ENCODE peak calls at places on chromosomes 6 and 20, in six cellular contexts. One of them, this sample, is unnamed. For H3K9me3, the result is how much of the 10 kb centered on the place peaks cover.

GRCh38 chr6:126904176-126904575 is 214.3 kb upstream of the RSPO3 start:
- DNase-seq in HCT116: no peak
- DNase-seq in heart right ventricle: no peak
- DNase-seq in lower lobe of right lung: no peak
- DNase-seq in pancreas: no peak
- DNase-seq in uterus: no peak
- DNase-seq in this sample: no peak

GRCh38 chr20:46356195-46357029 is 48.1 kb upstream of the CDH22 start:
- DNase-seq in pancreas: no peak
- DNase-seq in lower lobe of right lung: no peak
- DNase-seq in heart right ventricle: no peak
- DNase-seq in HCT116: no peak
- DNase-seq in uterus: no peak
- DNase-seq in this sample: no peak

GRCh38 chr6:3128381-3129108 is 10.0 kb downstream of the BPHL start:
- DNase-seq in heart right ventricle: no peak
- DNase-seq in lower lobe of right lung: no peak
- DNase-seq in uterus: no peak
- DNase-seq in HCT116: no peak
- DNase-seq in pancreas: no peak
- DNase-seq in this sample: no peak

GRCh38 chr6:3410385-3411360 is 46.2 kb downstream of the SLC22A23 start:
- DNase-seq in lower lobe of right lung: no peak
- DNase-seq in heart right ventricle: peak
- DNase-seq in pancreas: peak
- DNase-seq in HCT116: peak
- DNase-seq in uterus: no peak
- DNase-seq in this sample: peak

GRCh38 chr6:57254055-57254717 is 32.1 kb upstream of the RAB23 start:
- DNase-seq in HCT116: no peak
- DNase-seq in uterus: no peak
- DNase-seq in pancreas: no peak
- DNase-seq in lower lobe of right lung: no peak
- DNase-seq in heart right ventricle: no peak
- DNase-seq in this sample: no peak

GRCh38 chr6:11039040-11039439 is 5.1 kb downstream of the ELOVL2 start:
- DNase-seq in heart right ventricle: no peak
- DNase-seq in uterus: no peak
- DNase-seq in pancreas: no peak
- DNase-seq in lower lobe of right lung: no peak
- DNase-seq in HCT116: no peak
- DNase-seq in this sample: no peak

GRCh38 chr20:23095504-23095903 is 9.4 kb upstream of the CD93 start:
- DNase-seq in pancreas: no peak
- DNase-seq in heart right ventricle: no peak
- DNase-seq in lower lobe of right lung: peak
- DNase-seq in uterus: no peak
- DNase-seq in HCT116: no peak
- DNase-seq in this sample: no peak

GRCh38 chr6:118197539-118197938 is 290.5 kb downstream of the SLC35F1 start:
- DNase-seq in pancreas: no peak
- DNase-seq in heart right ventricle: no peak
- DNase-seq in HCT116: no peak
- DNase-seq in uterus: no peak
- DNase-seq in lower lobe of right lung: no peak
- DNase-seq in this sample: no peak

GRCh38 chr6:11366183-11366933 is 133.9 kb upstream of the NEDD9 start:
- DNase-seq in HCT116: no peak
- DNase-seq in lower lobe of right lung: no peak
- DNase-seq in uterus: no peak
- DNase-seq in heart right ventricle: no peak
- DNase-seq in pancreas: no peak
- DNase-seq in this sample: no peak

GRCh38 chr20:44629542-44629941 is 22.0 kb downstream of the ADA start:
- DNase-seq in pancreas: no peak
- DNase-seq in HCT116: no peak
- DNase-seq in lower lobe of right lung: no peak
- DNase-seq in heart right ventricle: no peak
- DNase-seq in uterus: no peak
- DNase-seq in this sample: no peak

GRCh38 chr6:101818056-101818455 is 424.5 kb downstream of the GRIK2 start:
- DNase-seq in HCT116: no peak
- DNase-seq in pancreas: no peak
- DNase-seq in uterus: no peak
- DNase-seq in lower lobe of right lung: no peak
- DNase-seq in heart right ventricle: no peak
- DNase-seq in this sample: no peak

GRCh38 chr6:105107207-105107606 is 72.6 kb downstream of the POPDC3 start:
- DNase-seq in pancreas: no peak
- DNase-seq in HCT116: no peak
- DNase-seq in uterus: no peak
- DNase-seq in heart right ventricle: no peak
- DNase-seq in lower lobe of right lung: no peak
- DNase-seq in this sample: no peak

GRCh38 chr20:56697476-56697875 is 68.4 kb downstream of the TFAP2C start:
- DNase-seq in heart right ventricle: no peak
- DNase-seq in lower lobe of right lung: no peak
- DNase-seq in uterus: no peak
- DNase-seq in HCT116: no peak
- DNase-seq in pancreas: no peak
- DNase-seq in this sample: no peak

GRCh38 chr20:62740286-62741141 is 31.9 kb downstream of the NTSR1 start:
- DNase-seq in uterus: no peak
- DNase-seq in heart right ventricle: no peak
- DNase-seq in lower lobe of right lung: peak
- DNase-seq in pancreas: no peak
- DNase-seq in HCT116: peak
- DNase-seq in this sample: peak

GRCh38 chr6:96897396-96898240 is at the start of gene NDUFAF4:
- DNase-seq in lower lobe of right lung: peak
- DNase-seq in uterus: peak
- DNase-seq in HCT116: peak
- DNase-seq in heart right ventricle: peak
- DNase-seq in pancreas: peak
- DNase-seq in this sample: peak

GRCh38 chr20:58103517-58103904 is 124.9 kb downstream of the ANKRD60 start:
- DNase-seq in pancreas: no peak
- DNase-seq in heart right ventricle: no peak
- DNase-seq in lower lobe of right lung: no peak
- DNase-seq in uterus: no peak
- DNase-seq in HCT116: no peak
- DNase-seq in this sample: no peak

GRCh38 chr20:33015114-33015491 is 7.6 kb downstream of the BPIFB2 start:
- DNase-seq in HCT116: no peak
- DNase-seq in pancreas: no peak
- DNase-seq in lower lobe of right lung: no peak
- DNase-seq in heart right ventricle: no peak
- DNase-seq in uterus: no peak
- DNase-seq in this sample: no peak

GRCh38 chr20:36399147-36399968 is 93.2 kb downstream of the DLGAP4 start:
- DNase-seq in uterus: no peak
- DNase-seq in HCT116: peak
- DNase-seq in pancreas: peak
- DNase-seq in lower lobe of right lung: no peak
- DNase-seq in heart right ventricle: peak
- DNase-seq in this sample: no peak

GRCh38 chr6:5996701-5997419 is 9.9 kb downstream of the NRN1 start:
- DNase-seq in heart right ventricle: peak
- DNase-seq in uterus: no peak
- DNase-seq in lower lobe of right lung: peak
- DNase-seq in HCT116: no peak
- DNase-seq in pancreas: no peak
- DNase-seq in this sample: no peak

DNA sequence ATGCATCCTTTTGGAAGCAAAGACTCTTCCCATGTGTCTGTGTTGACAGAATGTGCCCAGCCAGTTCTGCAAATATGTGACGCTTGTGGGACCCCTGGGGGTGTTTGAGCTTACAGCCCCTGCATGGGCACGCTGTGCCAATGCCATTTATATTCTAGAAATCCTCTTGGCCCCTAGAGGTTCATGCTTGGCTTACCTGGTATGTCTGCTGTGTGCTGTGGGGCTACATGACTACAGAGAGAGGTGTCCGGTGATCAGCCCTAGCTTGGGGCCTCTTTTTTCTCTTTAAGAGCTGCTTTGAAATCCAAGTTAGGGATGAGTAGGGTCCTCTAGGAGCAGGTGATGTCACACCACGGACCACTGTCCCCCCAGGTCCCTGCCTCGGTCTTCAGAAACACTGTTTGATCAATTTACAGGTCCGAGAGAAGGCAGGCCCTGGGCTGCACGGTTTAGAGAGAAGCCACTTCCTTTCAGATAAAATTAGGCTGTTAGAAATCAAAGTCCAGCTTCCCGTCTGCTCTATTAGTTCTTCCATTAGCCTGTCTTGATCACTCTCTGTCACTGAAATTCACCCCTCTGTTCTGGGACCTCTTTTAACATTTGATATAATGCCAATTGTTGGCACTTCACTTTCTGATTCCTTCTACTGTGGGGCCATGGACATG is 26.5 kb downstream of the BCAS4 start:
- DNase-seq in heart right ventricle: no peak
- DNase-seq in lower lobe of right lung: no peak
- DNase-seq in HCT116: no peak
- DNase-seq in pancreas: no peak
- DNase-seq in uterus: no peak
- DNase-seq in this sample: no peak
- H3K4me3 ChIP-seq in heart right ventricle: no peak
- H3K4me3 ChIP-seq in lower lobe of right lung: no peak
- H3K4me3 ChIP-seq in HCT116: no peak
- H3K4me3 ChIP-seq in pancreas: no peak
- H3K4me3 ChIP-seq in uterus: no peak
- H3K4me3 ChIP-seq in this sample: no peak

DNA sequence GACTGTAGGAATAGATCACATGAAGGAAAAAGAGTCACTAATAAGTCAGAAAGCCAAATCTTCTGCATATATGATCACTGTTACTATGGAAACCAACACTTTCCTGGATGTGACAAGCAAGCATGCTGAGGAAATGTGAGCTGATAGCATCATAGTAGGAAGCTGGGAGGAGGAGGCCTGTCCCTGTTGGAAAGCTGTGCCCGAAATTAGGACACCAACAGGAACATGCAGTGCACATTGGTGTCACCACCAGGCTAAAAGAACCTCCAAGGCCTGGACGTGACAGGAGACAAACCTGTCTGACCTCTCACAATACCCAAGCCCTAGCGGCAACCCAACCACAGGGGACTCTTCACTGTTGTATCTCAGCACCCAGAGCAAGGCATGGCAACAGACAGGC is 181.9 kb upstream of the PCSK2 start:
- DNase-seq in lower lobe of right lung: no peak
- DNase-seq in HCT116: no peak
- DNase-seq in uterus: no peak
- DNase-seq in heart right ventricle: no peak
- DNase-seq in pancreas: no peak
- DNase-seq in this sample: no peak
- H3K27ac ChIP-seq in lower lobe of right lung: no peak
- H3K27ac ChIP-seq in HCT116: no peak
- H3K27ac ChIP-seq in uterus: no peak
- H3K27ac ChIP-seq in heart right ventricle: no peak
- H3K27ac ChIP-seq in pancreas: no peak
- H3K27ac ChIP-seq in this sample: no peak

GRCh38 chr6:168385380-168385779 is 55.6 kb upstream of the SMOC2 start:
- DNase-seq in heart right ventricle: no peak
- DNase-seq in HCT116: no peak
- DNase-seq in pancreas: no peak
- DNase-seq in lower lobe of right lung: no peak
- DNase-seq in uterus: no peak
- DNase-seq in this sample: no peak
- H3K9me3 ChIP-seq in heart right ventricle: under half
- H3K9me3 ChIP-seq in HCT116: under half
- H3K9me3 ChIP-seq in pancreas: under half
- H3K9me3 ChIP-seq in lower lobe of right lung: under half
- H3K9me3 ChIP-seq in uterus: under half
- H3K9me3 ChIP-seq in this sample: half or more

GRCh38 chr6:43268782-43269272 is 25.5 kb downstream of the TTBK1 start:
- DNase-seq in heart right ventricle: no peak
- DNase-seq in HCT116: no peak
- DNase-seq in pancreas: no peak
- DNase-seq in lower lobe of right lung: no peak
- DNase-seq in uterus: no peak
- DNase-seq in this sample: no peak
- H3K4me3 ChIP-seq in heart right ventricle: no peak
- H3K4me3 ChIP-seq in HCT116: no peak
- H3K4me3 ChIP-seq in pancreas: no peak
- H3K4me3 ChIP-seq in lower lobe of right lung: no peak
- H3K4me3 ChIP-seq in uterus: no peak
- H3K4me3 ChIP-seq in this sample: no peak

DNA sequence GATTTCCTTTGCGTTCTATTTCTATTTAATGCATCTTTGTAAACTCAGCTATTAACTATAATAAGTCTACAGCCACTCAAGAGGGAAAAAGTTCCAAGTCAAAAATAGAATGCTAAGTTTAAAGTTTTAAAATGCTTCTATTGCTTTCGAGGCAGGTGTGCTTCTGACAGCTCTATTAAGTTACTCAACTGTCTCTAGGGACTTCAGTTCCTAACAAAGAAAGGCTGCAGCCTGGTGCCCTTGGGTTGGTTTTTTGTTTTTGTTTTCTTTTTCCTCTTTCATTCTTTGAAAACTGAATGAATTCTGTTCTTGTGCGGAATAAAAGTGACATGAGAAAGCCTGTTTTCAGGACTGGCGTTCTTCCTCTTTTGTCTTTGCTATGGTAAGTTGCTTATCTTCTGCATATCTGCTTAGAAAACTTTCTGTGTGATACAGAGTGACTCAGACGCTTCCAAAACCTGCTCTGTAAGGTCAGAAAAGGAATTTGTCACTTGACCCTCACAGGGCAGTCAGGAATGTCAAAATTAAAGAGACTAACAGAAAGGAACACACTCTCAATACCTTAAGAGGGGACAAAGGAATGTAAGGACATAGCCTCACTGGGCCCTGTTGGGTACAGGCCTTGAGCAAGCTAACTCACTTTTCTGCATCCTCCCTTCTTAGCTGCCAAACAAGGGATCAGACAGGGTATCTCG is 56.1 kb upstream of the NHSL1 start:
- DNase-seq in heart right ventricle: no peak
- DNase-seq in uterus: no peak
- DNase-seq in HCT116: no peak
- DNase-seq in lower lobe of right lung: no peak
- DNase-seq in pancreas: no peak
- DNase-seq in this sample: no peak
- H3K27ac ChIP-seq in heart right ventricle: no peak
- H3K27ac ChIP-seq in uterus: no peak
- H3K27ac ChIP-seq in HCT116: no peak
- H3K27ac ChIP-seq in lower lobe of right lung: peak
- H3K27ac ChIP-seq in pancreas: peak
- H3K27ac ChIP-seq in this sample: no peak

This sample was measured in AG04450.